ENCODE peak calls at places on chromosomes 7 and 10, in eight cellular contexts. W, V, U, H, L, T, R and F are unnamed samples.

GRCh38 chr10:122116331-122116730 is 127.4 kb downstream of the TACC2 start:
- DNase-seq in W (no peak), V (no peak), U (no peak), H (no peak), L (peak; percentile 93), T (no peak), R (no peak), F (no peak)

GRCh38 chr10:35462491-35462934 is 126.2 kb downstream of the CCNY start:
- DNase-seq in W (no peak), V (no peak), U (no peak), H (no peak), L (no peak), T (no peak), R (no peak), F (no peak)

GRCh38 chr10:1280436-1281401 is 224.5 kb downstream of the WDR37 start:
- DNase-seq in W (no peak), V (no peak), U (no peak), H (no peak), L (no peak), T (no peak), R (no peak), F (no peak)

GRCh38 chr10:13087986-13088618 is 11.9 kb upstream of the OPTN start:
- DNase-seq in W (no peak), V (no peak), U (peak; percentile 29), H (no peak), L (no peak), T (no peak), R (no peak), F (no peak)

GRCh38 chr7:87152897-87153641 is 816 bp downstream of the DMTF1 start:
- DNase-seq in W (peak; percentile 33), V (peak; percentile 87), U (no peak), H (peak; percentile 33), L (peak; percentile 58), T (peak; percentile 68), R (peak; percentile 24), F (peak; percentile 8)

GRCh38 chr7:142440219-142441073 is 182.6 kb upstream of the PRSS58 start:
- DNase-seq in W (no peak), V (no peak), U (peak; percentile 47), H (no peak), L (peak; percentile 35), T (no peak), R (no peak), F (no peak)

GRCh38 chr10:109676703-109677102 is 246.6 kb downstream of the XPNPEP1 start:
- DNase-seq in W (no peak), V (no peak), U (no peak), H (no peak), L (no peak), T (no peak), R (no peak), F (no peak)

GRCh38 chr7:159119026-159119741 is 25.5 kb downstream of the VIPR2 start:
- DNase-seq in W (no peak), V (peak; percentile 54), U (no peak), H (no peak), L (no peak), T (peak; percentile 55), R (no peak), F (peak; percentile 61)

GRCh38 chr10:6635784-6636183 is 55.7 kb upstream of the PRKCQ start:
- DNase-seq in W (no peak), V (no peak), U (no peak), H (no peak), L (no peak), T (no peak), R (no peak), F (no peak)

GRCh38 chr7:16801111-16801542 is 3.7 kb downstream of the AGR2 start:
- DNase-seq in W (no peak), V (no peak), U (peak; percentile 39), H (no peak), L (peak; percentile 57), T (no peak), R (no peak), F (no peak)

GRCh38 chr7:127705461-127705959 is 53.5 kb downstream of the SND1 start:
- DNase-seq in W (no peak), V (no peak), U (no peak), H (no peak), L (no peak), T (no peak), R (no peak), F (no peak)

GRCh38 chr10:67612577-67613537 is 83.1 kb downstream of the CTNNA3 start:
- DNase-seq in W (no peak), V (no peak), U (no peak), H (no peak), L (no peak), T (no peak), R (no peak), F (no peak)

GRCh38 chr10:86644412-86645110 is 9.8 kb upstream of the OPN4 start:
- DNase-seq in W (no peak), V (peak; percentile 56), U (no peak), H (no peak), L (no peak), T (no peak), R (peak; percentile 2), F (no peak)

GRCh38 chr10:117004627-117005453 is at the start of gene SHTN1:
- DNase-seq in W (peak; percentile 92), V (peak; percentile 79), U (peak; percentile 84), H (peak; percentile 94), L (peak; percentile 57), T (peak; percentile 82), R (peak; percentile 87), F (peak; percentile 86)

DNA sequence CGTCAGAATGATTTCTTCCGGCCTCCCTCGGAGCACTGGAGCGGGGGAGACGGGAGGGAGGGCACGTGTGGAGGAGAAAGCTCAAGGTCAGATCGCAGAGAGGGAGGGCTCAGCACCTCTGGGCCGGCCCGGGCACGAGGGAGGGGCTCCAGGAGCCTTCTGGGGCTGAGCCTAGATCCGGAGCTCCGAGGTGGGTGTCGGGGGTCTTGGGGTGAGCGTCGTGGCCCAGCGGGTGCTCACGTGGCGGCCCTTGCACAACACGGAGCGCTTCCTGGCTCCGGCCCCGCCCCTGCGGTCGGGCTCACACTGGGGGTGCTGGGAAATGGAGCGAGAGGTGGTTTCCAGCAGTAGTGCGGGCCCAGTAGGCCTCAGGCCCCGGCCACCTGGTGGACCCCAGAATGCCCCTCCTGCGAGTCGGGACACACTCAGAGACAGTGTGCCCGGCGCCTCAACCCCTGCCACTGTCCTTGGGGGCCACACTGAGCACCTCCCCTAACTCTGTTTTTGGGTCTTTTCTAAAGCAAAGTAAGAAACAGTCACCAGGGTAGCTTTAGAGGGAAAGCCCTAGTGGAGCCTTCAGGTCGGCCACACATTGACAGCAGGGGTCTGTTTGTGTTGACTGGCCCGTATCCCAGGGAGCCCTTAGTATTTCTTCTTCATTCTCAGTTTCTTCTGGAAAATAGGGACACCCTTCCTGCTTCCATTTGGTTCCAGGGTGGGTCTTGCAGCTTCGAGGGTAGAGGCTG is 798 bp downstream of the PPIF start:
- DNase-seq in W (peak; percentile 86), V (peak; percentile 97), U (peak; percentile 8), H (peak; percentile 77), L (peak; percentile 57), T (peak; percentile 91), R (peak; percentile 60), F (peak; percentile 89)
- TF ChIP-seq POLR2A in W (no peak), V (no peak), U (no peak), H (no peak), L (no peak), T (no peak), R (no peak), F (no peak)

GRCh38 chr10:83012866-83013265 is 1126.4 kb upstream of the GHITM start:
- DNase-seq in W (no peak), V (no peak), U (no peak), H (no peak), L (no peak), T (no peak), R (no peak), F (no peak)
- TF ChIP-seq POLR2AphosphoS5 in W (no peak), V (no peak), U (no peak), H (no peak), L (no peak), T (no peak), R (no peak), F (no peak)

GRCh38 chr10:28733647-28734046 is 56.3 kb downstream of the BAMBI start:
- DNase-seq in W (no peak), V (no peak), U (no peak), H (no peak), L (no peak), T (no peak), R (no peak), F (no peak)

GRCh38 chr10:28737096-28737495 is 59.8 kb downstream of the BAMBI start:
- DNase-seq in W (no peak), V (no peak), U (no peak), H (no peak), L (no peak), T (no peak), R (no peak), F (no peak)

GRCh38 chr10:28733245-28733644 is 55.9 kb downstream of the BAMBI start:
- DNase-seq in W (no peak), V (no peak), U (no peak), H (no peak), L (no peak), T (no peak), R (no peak), F (no peak)

GRCh38 chr10:28734940-28735759 is 57.8 kb downstream of the BAMBI start:
- DNase-seq in W (no peak), V (no peak), U (peak; percentile 16), H (no peak), L (peak; percentile 23), T (no peak), R (no peak), F (no peak)

DNA sequence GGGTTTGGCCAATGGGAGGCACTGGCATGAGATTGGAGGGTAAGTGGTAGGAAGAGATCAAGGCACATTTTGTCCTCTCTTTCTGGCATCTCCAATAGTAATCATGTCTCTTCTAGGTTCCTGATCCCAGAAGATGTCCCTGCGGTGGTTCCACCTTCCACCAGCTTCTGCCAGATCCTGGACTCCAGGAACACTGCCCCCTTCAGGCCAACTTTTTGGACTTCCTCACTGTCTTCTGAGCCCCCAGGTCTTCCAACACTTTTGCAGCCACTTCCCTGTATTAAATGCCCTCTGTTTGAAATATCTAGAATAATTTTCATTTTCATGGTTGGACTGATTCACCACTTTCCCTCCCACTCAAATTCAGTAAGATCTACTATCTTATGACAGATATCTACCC is 60.9 kb downstream of the BAMBI start:
- DNase-seq in W (no peak), V (no peak), U (peak; percentile 8), H (no peak), L (no peak), T (no peak), R (no peak), F (no peak)
- TF ChIP-seq CTCF in W (no peak), V (no peak), U (no peak), H (no peak), L (no peak), T (no peak), R (no peak), F (no peak)

GRCh38 chr7:47576909-47577255 is 5.0 kb downstream of the TNS3 start:
- DNase-seq in W (peak; percentile 35), V (no peak), U (no peak), H (peak; percentile 61), L (no peak), T (no peak), R (no peak), F (no peak)

GRCh38 chr7:47577351-47577919 is 4.5 kb downstream of the TNS3 start:
- DNase-seq in W (no peak), V (peak; percentile 84), U (no peak), H (no peak), L (no peak), T (no peak), R (no peak), F (peak; percentile 44)

GRCh38 chr7:47580175-47580701 is 1.7 kb downstream of the TNS3 start:
- DNase-seq in W (peak; percentile 68), V (no peak), U (no peak), H (peak; percentile 74), L (no peak), T (no peak), R (no peak), F (peak; percentile 50)

GRCh38 chr7:47579458-47579857 is 2.5 kb downstream of the TNS3 start:
- DNase-seq in W (no peak), V (no peak), U (no peak), H (no peak), L (no peak), T (no peak), R (no peak), F (no peak)

GRCh38 chr7:47578581-47579270 is 3.2 kb downstream of the TNS3 start:
- DNase-seq in W (no peak), V (no peak), U (no peak), H (no peak), L (peak; percentile 45), T (no peak), R (peak; percentile 65), F (no peak)
- TF ChIP-seq POLR2A in W (no peak), V (no peak), U (no peak), H (no peak), L (no peak), T (no peak), R (peak; percentile 16), F (no peak)